ENCODE peak calls at places on chromosomes 12 and 14, in six cellular contexts. F is lower lobe of right lung; H is tibial nerve; R is CD8-positive, alpha-beta T cell; C is SJSA1; J is mesendoderm. O is an unnamed sample.

GRCh38 chr14:96299441-96299840 is 43.4 kb downstream of the BDKRB1 start:
- DNase-seq in F (no peak), J (no peak), R (no peak), C (no peak), H (no peak), O (no peak)

GRCh38 chr12:74033531-74033930 is 504.1 kb upstream of the ATXN7L3B start:
- DNase-seq in F (no peak), J (peak), R (no peak), H (no peak), C (no peak), O (no peak)

GRCh38 chr14:69581316-69581935 is 6.8 kb upstream of the CCDC177 start:
- DNase-seq in R (no peak), J (no peak), F (no peak), C (no peak), H (no peak), O (no peak)

GRCh38 chr14:30681752-30682355 is 59.7 kb downstream of the SCFD1 start:
- DNase-seq in C (no peak), R (no peak), H (no peak), J (peak), F (no peak), O (no peak)

GRCh38 chr14:92122351-92122677 is 545 bp downstream of the CPSF2 start:
- DNase-seq in C (no peak), H (no peak), F (no peak), J (peak), R (peak), O (no peak)

GRCh38 chr12:19710811-19711793 is 271.8 kb downstream of the AEBP2 start:
- DNase-seq in F (no peak), H (peak), R (no peak), C (no peak), J (peak), O (peak)

GRCh38 chr14:78752789-78753188 is 582.6 kb downstream of the NRXN3 start:
- DNase-seq in F (no peak), C (no peak), H (no peak), J (no peak), R (no peak), O (no peak)

GRCh38 chr14:57209561-57209960 is 59.1 kb downstream of the EXOC5 start:
- DNase-seq in R (no peak), H (no peak), J (no peak), C (peak), F (no peak), O (no peak)

GRCh38 chr14:36973806-36974442 is 198.5 kb downstream of the SLC25A21 start:
- DNase-seq in J (no peak), F (no peak), C (peak), H (no peak), R (no peak), O (no peak)

GRCh38 chr12:56126732-56127239 is 1.3 kb upstream of the ESYT1 start:
- DNase-seq in F (no peak), J (no peak), H (no peak), C (no peak), R (no peak), O (no peak)

GRCh38 chr12:31033146-31033545 is 40.5 kb upstream of the DDX11 start:
- DNase-seq in C (no peak), F (no peak), H (no peak), J (no peak), R (no peak), O (no peak)

GRCh38 chr12:132167610-132168310 is 23.5 kb downstream of the NOC4L start:
- DNase-seq in R (no peak), J (no peak), C (no peak), H (no peak), F (no peak), O (no peak)

GRCh38 chr12:80195143-80195726 is 95.9 kb downstream of the OTOGL start:
- DNase-seq in H (no peak), R (no peak), C (peak), F (no peak), J (peak), O (no peak)

DNA sequence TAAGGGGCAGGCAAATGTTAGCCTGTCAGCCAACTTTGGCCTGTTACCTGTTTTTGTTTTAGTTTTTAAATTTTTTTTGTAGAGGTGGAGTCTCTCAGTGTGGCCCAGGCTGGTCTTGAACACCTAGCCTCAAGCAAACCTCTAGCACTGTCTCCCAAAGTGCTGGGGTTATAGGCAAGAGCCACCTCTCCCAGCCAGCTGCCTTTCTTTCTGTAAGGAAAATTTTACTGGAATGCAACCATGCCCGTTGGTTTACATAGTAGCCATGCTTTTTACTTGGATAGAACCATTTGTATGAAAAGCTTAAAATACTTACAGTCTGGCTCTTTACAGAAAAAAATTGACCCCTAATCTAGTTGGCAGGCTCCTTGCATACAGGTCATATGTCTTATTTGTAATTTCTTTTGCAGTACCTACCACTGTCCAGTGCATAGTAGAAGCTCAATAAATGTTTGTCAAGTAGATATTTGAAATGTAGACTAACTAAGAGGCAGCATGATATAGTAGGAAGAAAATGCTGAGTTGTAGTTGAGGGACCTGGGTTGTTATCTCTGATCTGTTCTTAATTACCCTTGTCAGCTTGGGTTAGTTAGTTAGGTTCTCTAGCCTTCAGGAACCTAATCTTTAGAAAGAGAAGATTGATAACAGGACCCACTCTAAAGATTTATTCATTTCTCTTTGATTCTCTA is 4.7 kb downstream of the MDM2 start:
- DNase-seq in H (no peak), J (peak), C (no peak), F (no peak), R (no peak), O (peak)
- H3K4me3 ChIP-seq in H (no peak), J (no peak), C (no peak), F (peak), R (no peak), O (no peak)

GRCh38 chr12:46891306-46891705 is 65.5 kb upstream of the SLC38A4 start:
- DNase-seq in F (no peak), H (no peak), R (no peak), C (peak), J (no peak), O (no peak)

GRCh38 chr12:46887870-46888269 is 62.1 kb upstream of the SLC38A4 start:
- DNase-seq in F (no peak), R (no peak), J (no peak), H (no peak), C (peak), O (no peak)

GRCh38 chr12:46888568-46888967 is 62.8 kb upstream of the SLC38A4 start:
- DNase-seq in R (no peak), J (no peak), H (no peak), F (no peak), C (no peak), O (no peak)

GRCh38 chr12:46884362-46884761 is 58.6 kb upstream of the SLC38A4 start:
- DNase-seq in H (no peak), R (no peak), F (no peak), C (no peak), J (no peak), O (no peak)

GRCh38 chr12:46886541-46887041 is 60.8 kb upstream of the SLC38A4 start:
- DNase-seq in R (no peak), F (no peak), H (no peak), C (peak), J (no peak), O (no peak)
- H3K4me3 ChIP-seq in R (no peak), F (no peak), H (no peak), C (no peak), J (no peak), O (no peak)

DNA sequence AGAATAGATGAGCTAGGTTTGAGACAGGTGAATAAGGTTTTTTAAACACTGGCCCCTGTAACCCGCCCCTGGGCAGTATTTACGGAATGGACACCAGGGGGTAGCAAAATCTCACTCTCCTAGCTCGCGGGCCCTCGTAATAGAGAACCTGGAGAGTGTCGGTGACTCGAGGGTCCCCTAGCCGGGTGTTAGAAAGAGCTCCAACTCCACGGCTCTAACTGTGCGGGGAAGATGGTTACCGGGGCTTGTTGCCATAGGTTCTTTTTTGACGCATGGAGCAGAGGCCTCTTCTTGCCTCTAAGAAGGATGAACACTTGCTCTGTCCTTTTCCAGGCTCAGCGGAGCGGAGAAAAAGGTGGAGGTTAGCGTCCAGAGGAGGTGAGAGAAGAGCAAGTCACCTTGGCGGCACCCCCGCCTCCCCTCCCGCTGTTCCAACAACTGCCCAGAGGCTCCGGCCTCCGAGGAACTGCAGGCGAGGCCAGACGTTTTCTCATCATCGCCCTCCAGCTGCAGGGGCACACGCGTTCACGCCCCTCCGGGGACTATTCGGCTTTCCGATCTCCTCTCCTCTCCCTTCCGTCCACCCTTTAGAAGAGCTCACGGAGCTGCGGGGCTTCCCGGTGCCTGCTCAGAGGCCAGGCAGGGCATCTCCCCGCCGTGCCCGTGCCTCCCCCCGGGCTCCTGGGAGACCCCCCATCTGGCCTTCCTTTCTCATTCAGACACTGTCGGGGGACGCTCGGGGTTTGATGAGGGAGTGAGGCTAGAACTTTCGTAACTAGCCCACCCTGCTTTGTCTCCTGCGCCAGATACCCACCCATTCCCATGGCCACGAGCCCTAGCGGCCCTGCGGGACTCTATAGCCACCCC is 1.4 kb upstream of the ARHGEF40 start:
- DNase-seq in F (peak), H (peak), C (peak), R (peak), J (peak), O (peak)
- H3K4me3 ChIP-seq in F (peak), H (peak), C (peak), R (peak), J (peak), O (peak)

GRCh38 chr12:48786591-48787544 is 2.0 kb downstream of the ADCY6 start:
- DNase-seq in R (no peak), F (no peak), C (no peak), J (no peak), H (no peak), O (no peak)
- H3K4me3 ChIP-seq in R (no peak), F (peak), C (peak), J (no peak), H (peak), O (peak)

GRCh38 chr12:57836442-57837375 is 9.8 kb downstream of the CTDSP2 start:
- DNase-seq in H (peak), F (no peak), R (peak), C (no peak), J (peak), O (peak)
- H3K4me3 ChIP-seq in H (peak), F (peak), R (peak), C (no peak), J (no peak), O (peak)

DNA sequence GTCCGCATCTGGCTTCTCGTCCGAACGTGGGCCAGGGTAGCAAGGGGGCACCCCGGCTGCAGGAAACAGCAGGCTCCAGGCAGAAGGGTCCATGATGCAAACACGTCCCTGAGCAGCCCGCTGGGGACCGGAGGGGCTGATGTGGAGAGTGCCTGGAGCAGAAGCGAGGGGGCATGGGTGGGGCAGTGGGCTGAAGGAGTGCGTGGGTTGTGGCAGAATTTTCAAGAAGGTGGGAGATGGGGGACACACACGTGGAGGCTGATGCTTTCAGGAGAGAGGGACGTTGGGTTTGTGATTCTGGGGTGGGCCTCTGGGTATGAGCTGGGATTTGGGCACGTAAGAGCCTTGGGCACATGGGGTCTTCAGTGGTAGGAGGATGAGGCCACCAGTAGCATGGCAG is 45.6 kb upstream of the DLK1 start:
- DNase-seq in H (no peak), R (no peak), F (no peak), J (no peak), C (no peak), O (no peak)
- H3K4me3 ChIP-seq in H (no peak), R (no peak), F (no peak), J (no peak), C (no peak), O (no peak)

DNA sequence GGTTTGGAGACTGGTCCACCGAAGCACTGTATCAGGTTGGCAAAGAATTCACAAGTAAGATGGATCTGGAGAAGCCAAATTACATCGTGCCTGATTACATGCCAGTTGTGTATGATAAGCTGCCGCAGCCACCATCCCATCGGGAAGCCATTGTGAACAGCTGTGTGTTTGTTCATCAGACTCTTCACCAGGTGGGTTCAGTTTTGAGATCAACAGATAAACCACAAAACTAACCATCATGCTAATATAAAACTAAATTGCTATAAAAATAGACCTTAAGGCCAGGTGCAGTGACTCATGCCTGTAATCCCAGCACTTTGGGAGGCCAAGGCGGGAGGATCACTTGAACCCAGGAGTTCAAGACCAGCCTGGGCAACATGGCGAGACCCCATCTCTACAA is 58.9 kb downstream of the HSP90AA1 start:
- DNase-seq in F (no peak), R (no peak), H (no peak), J (no peak), C (no peak), O (no peak)
- H3K4me3 ChIP-seq in F (no peak), R (no peak), H (no peak), J (no peak), C (no peak), O (no peak)

DNA sequence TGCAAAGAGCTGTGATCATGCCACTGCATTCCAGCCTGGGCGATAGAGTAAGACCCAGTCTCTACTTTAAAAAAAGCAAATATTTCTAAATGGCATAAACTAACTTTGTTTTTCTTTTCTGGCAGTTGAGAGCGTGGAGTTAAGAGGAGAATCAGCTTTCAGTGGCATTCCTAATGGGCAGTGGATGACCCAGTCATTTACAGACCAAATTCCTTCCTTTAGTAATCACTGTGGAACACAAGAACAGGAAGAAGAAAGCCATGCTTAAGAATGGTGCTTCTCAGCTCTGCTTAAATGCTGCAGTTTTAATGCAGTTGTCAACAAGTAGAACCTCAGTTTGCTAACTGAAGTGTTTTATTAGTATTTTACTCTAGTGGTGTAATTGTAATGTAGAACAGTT is 21.2 kb downstream of the TDG start:
- DNase-seq in C (peak), F (no peak), R (no peak), J (peak), H (no peak), O (no peak)
- H3K4me3 ChIP-seq in C (no peak), F (no peak), R (no peak), J (no peak), H (no peak), O (no peak)

DNA sequence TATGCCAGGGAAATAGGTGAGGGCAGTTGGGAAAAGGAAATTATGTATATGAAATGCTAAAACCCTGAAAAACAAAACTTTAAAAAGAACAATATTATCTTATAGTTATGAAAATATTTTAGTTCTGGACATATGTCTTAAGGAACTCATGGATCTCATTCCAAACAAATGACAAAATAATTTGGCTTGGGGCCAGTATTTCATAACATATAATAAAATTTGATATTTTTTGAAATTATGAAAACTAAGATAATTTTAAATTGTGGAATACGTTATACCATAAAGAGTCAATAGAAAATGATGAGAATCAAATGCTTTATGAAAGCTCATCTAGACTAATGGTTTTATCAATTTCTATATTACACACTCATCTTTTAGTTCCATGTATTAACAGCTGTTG is 173.8 kb upstream of the DCN start:
- DNase-seq in H (no peak), J (no peak), C (no peak), R (no peak), F (no peak), O (no peak)
- H3K4me3 ChIP-seq in H (no peak), J (no peak), C (no peak), R (no peak), F (no peak), O (no peak)